ENCODE peak calls at places on chromosomes 3 and 15, in four cellular contexts. G is ascending aorta, L is esophagus squamous epithelium, J is right atrium auricular region. F is an unnamed sample. For H3K36me3, the result is how much of the 10 kb centered on the place peaks cover.

GRCh38 chr3:135491478-135491877 is 474.1 kb upstream of the PPP2R3A start:
- DNase-seq in G (no peak), L (no peak), J (no peak), F (no peak)

GRCh38 chr3:53775834-53776251 is 70.4 kb downstream of the CHDH start:
- DNase-seq in G (no peak), L (no peak), J (no peak), F (peak)

GRCh38 chr3:120181632-120182031 is 87.4 kb upstream of the GSK3B start:
- DNase-seq in G (no peak), L (no peak), J (no peak), F (peak)

GRCh38 chr3:45800611-45801010 is 4.3 kb upstream of the SLC6A20 start:
- DNase-seq in G (no peak), L (no peak), J (peak), F (no peak)

GRCh38 chr15:38308797-38309196 is 56.2 kb downstream of the SPRED1 start:
- DNase-seq in G (no peak), L (no peak), J (no peak), F (no peak)

GRCh38 chr15:98668566-98669308 is 20.4 kb downstream of the IGF1R start:
- DNase-seq in G (no peak), L (no peak), J (no peak), F (peak)

GRCh38 chr15:70316059-70316600 is 218.4 kb upstream of the TLE3 start:
- DNase-seq in G (peak), L (no peak), J (peak), F (no peak)

GRCh38 chr3:138608322-138609214 is at the start of gene FAIM:
- DNase-seq in G (peak), L (peak), J (peak), F (peak)

GRCh38 chr3:132265008-132265407 is 52.2 kb upstream of the ACP3 start:
- DNase-seq in G (no peak), L (no peak), J (no peak), F (peak)

GRCh38 chr3:35665390-35666055 is 26.2 kb downstream of the ARPP21 start:
- DNase-seq in G (no peak), L (no peak), J (no peak), F (peak)

GRCh38 chr3:15512173-15512572 is 9.3 kb downstream of the COLQ start:
- DNase-seq in G (no peak), L (no peak), J (peak), F (no peak)

GRCh38 chr3:37243811-37244748 is 69.7 kb upstream of the LRRFIP2 start:
- DNase-seq in G (peak), L (peak), J (peak), F (peak)

GRCh38 chr3:134086616-134087015 is 56.9 kb upstream of the SLCO2A1 start:
- DNase-seq in G (no peak), L (no peak), J (no peak), F (peak)

GRCh38 chr3:103949690-103950089 is 1417.0 kb upstream of the ALCAM start:
- DNase-seq in G (no peak), L (no peak), J (no peak), F (peak)

GRCh38 chr15:53323197-53323596 is 436.3 kb downstream of the WDR72 start:
- DNase-seq in G (no peak), L (no peak), J (no peak), F (peak)

GRCh38 chr3:14899993-14900618 is 47.3 kb upstream of the NR2C2 start:
- DNase-seq in G (no peak), L (no peak), J (no peak), F (no peak)

GRCh38 chr15:88400591-88400990 is 66.6 kb downstream of the MRPL46 start:
- DNase-seq in G (no peak), L (no peak), J (no peak), F (no peak)

GRCh38 chr15:31296304-31297220 is 30.1 kb upstream of the KLF13 start:
- DNase-seq in G (peak), L (no peak), J (peak), F (peak)

GRCh38 chr3:168071535-168071934 is 24.2 kb downstream of the GOLIM4 start:
- DNase-seq in G (no peak), L (no peak), J (no peak), F (peak)

GRCh38 chr3:38590521-38590920 is 59.0 kb downstream of the SCN5A start:
- DNase-seq in G (peak), L (no peak), J (peak), F (no peak)

GRCh38 chr3:120182613-120183524 is 88.6 kb upstream of the GSK3B start:
- DNase-seq in G (no peak), L (no peak), J (no peak), F (peak)

GRCh38 chr3:37779289-37780152 is 82.2 kb upstream of the CTDSPL start:
- DNase-seq in G (no peak), L (no peak), J (no peak), F (peak)

GRCh38 chr15:36332301-36332700 is 247.1 kb upstream of the CDIN1 start:
- DNase-seq in G (no peak), L (no peak), J (no peak), F (no peak)

GRCh38 chr3:181176610-181177009 is 187.1 kb upstream of the DNAJC19 start:
- DNase-seq in G (peak), L (no peak), J (peak), F (peak)

GRCh38 chr3:180680097-180680430 is 775 bp upstream of the CCDC39 start:
- DNase-seq in G (no peak), L (no peak), J (peak), F (no peak)

GRCh38 chr3:38138347-38139190 is at the start of gene MYD88:
- DNase-seq in G (peak), L (peak), J (peak), F (peak)

GRCh38 chr3:55587476-55587875 is 100.4 kb upstream of the WNT5A start:
- DNase-seq in G (no peak), L (no peak), J (no peak), F (no peak)

GRCh38 chr3:119360736-119361462 is 66.7 kb downstream of the ARHGAP31 start:
- DNase-seq in G (no peak), L (no peak), J (no peak), F (no peak)

GRCh38 chr3:135097276-135097946 is 302.4 kb downstream of the EPHB1 start:
- DNase-seq in G (peak), L (no peak), J (no peak), F (no peak)

GRCh38 chr3:132164469-132165092 is 129.8 kb upstream of the CPNE4 start:
- DNase-seq in G (no peak), L (no peak), J (no peak), F (peak)

GRCh38 chr3:147616998-147617619 is 207.9 kb downstream of the ZIC1 start:
- DNase-seq in G (no peak), L (no peak), J (no peak), F (peak)

GRCh38 chr3:140715035-140715434 is 37.2 kb downstream of the TRIM42 start:
- DNase-seq in G (no peak), L (no peak), J (no peak), F (peak)

GRCh38 chr3:14925729-14926591 is 21.4 kb upstream of the NR2C2 start:
- DNase-seq in G (no peak), L (no peak), J (no peak), F (peak)

GRCh38 chr3:194570184-194570583 is 63.0 kb downstream of the TMEM44 start:
- DNase-seq in G (no peak), L (no peak), J (no peak), F (no peak)

GRCh38 chr3:48058089-48058488 is 41.9 kb upstream of the MAP4 start:
- DNase-seq in G (no peak), L (no peak), J (no peak), F (no peak)

GRCh38 chr15:90075420-90076289 is 26.6 kb downstream of the IDH2 start:
- DNase-seq in G (no peak), L (no peak), J (no peak), F (peak)

GRCh38 chr3:170907519-170908234 is 760 bp downstream of the EIF5A2 start:
- DNase-seq in G (no peak), L (no peak), J (no peak), F (no peak)

DNA sequence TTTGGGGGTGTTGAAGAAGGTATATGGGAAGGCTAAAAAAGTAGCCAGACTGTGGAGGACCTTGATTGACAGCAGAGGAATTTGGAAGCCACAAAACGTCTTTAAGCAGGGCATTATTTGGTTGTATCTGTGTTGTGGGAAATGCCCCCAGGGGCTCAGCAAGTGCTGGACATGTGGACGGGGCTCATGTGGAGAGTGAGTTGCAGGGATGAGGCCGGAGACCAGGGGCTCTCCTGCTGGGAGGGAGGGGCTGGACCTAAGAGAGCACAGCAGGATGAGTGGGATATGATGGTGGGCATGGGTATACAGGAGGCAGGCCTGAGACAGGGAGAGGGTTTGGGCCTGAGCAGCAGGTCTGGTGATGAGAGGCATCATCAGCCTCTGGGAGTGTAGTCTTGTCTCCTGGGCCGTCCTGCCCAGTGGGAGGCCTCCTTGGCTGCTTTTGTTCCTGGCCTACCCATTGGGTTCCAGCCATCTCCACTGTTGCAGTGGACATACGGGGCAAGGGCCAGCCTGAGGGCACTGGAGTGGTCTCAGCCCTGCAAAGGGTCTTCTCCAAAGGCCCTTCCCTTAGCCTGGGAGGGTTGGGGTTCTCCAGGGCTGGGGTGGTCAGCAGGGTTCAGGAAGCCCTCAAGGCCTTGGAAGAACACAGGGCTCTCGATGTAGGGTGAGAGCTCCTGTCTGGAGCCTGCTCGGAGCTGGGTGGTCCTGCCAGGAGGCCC is 27.5 kb downstream of the ACAD9 start:
- DNase-seq in G (peak), L (no peak), J (no peak), F (no peak)
- H3K36me3 ChIP-seq in G (half or more), L (half or more), J (half or more), F (under half)

GRCh38 chr3:12255393-12255792 is 33.5 kb upstream of the PPARG start:
- DNase-seq in G (no peak), L (no peak), J (no peak), F (no peak)
- H3K27ac ChIP-seq in G (no peak), L (no peak), J (no peak), F (no peak)

DNA sequence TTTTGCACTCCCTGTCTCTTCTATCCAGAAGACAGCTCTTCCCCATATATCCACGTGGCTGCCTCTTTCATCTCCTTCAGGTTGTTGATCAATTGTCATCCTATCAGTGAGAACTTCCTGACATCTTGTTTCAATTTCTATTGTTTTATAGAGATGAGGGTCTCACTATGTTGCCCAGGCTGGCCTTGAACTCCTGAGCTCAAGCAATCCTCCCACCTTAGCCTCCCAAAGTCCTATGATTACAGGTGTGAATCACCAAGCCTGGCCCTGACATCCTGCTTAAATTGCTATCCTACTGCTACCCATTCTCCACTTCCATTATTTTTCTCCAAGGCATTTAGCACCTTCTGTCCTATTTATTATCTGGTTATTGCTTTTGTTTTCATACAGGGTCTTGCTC is 44.9 kb upstream of the IREB2 start:
- DNase-seq in G (no peak), L (no peak), J (no peak), F (no peak)
- H3K36me3 ChIP-seq in G (under half), L (under half), J (under half), F (under half)

GRCh38 chr3:30539214-30539613 is 67.2 kb upstream of the TGFBR2 start:
- DNase-seq in G (no peak), L (no peak), J (no peak), F (peak)
- H3K27ac ChIP-seq in G (no peak), L (no peak), J (no peak), F (peak)

DNA sequence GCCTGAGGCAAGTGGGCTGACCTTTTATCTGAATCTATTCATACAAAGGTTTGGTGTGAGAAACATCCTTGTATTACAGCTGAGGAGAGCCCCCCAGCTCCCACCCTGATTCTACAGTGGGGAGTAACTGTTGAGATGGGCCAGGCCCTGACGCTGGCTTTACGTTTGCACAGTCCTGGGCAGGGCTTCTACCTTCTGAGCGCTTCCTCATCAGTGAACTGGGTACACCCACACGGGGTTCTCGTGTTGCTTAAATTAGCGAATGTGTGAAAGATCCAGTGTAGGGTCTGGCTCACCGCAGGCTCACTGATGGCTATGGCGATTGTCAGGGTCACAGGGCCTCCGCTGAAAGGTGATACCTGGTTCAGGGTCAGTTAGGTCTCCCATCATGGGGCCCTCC is 7.3 kb upstream of the GHRL start:
- DNase-seq in G (no peak), L (no peak), J (no peak), F (no peak)
- H3K36me3 ChIP-seq in G (half or more), L (half or more), J (half or more), F (under half)

GRCh38 chr3:187735383-187735782 is 9.9 kb downstream of the BCL6 start:
- DNase-seq in G (peak), L (no peak), J (no peak), F (no peak)
- H3K27ac ChIP-seq in G (peak), L (peak), J (peak), F (no peak)

DNA sequence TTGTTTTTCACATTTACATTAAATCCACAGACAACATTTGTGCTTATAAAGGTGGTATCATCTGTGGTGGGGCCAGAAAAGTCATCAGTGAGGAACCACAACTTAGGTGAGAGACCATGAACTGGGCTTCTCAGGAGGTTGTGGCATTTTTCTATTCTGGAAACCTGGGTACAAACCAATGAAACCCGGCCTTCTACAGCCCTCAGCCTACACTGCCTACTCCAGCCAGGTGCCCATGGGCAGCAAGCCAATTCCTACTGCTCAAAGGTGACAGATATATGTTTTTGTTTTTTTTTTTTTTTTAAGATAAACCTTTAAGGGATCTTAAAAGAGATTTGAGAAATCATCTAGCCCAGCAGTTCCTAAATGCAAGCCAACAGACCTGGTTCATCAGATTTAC is 20.3 kb downstream of the SPG21 start:
- DNase-seq in G (no peak), L (no peak), J (no peak), F (no peak)
- H3K36me3 ChIP-seq in G (half or more), L (half or more), J (half or more), F (under half)

GRCh38 chr3:22691407-22691806 is 511.7 kb upstream of the UBE2E2 start:
- DNase-seq in G (no peak), L (no peak), J (no peak), F (no peak)
- H3K27ac ChIP-seq in G (no peak), L (no peak), J (no peak), F (no peak)

F was measured in PC-3.